ENCODE peak calls at places on chromosome 6, in six cellular contexts. Q, T, C, L, W and F are unnamed samples.

GRCh38 chr6:39189915-39190544 is 39.2 kb downstream of the KCNK5 start:
- DNase-seq in Q (no peak), T (no peak), C (no peak), L (no peak), W (peak), F (no peak)

GRCh38 chr6:52994031-52994788 is 874 bp downstream of the GSTA4 start:
- DNase-seq in Q (no peak), T (peak), C (no peak), L (no peak), W (peak), F (no peak)

GRCh38 chr6:91781946-91782345 is 1195.1 kb upstream of the MAP3K7 start:
- DNase-seq in Q (peak), T (no peak), C (no peak), L (peak), W (no peak), F (no peak)

GRCh38 chr6:20661721-20662120 is 127.5 kb downstream of the CDKAL1 start:
- DNase-seq in Q (peak), T (peak), C (no peak), L (no peak), W (no peak), F (no peak)

GRCh38 chr6:33904050-33904827 is 100.4 kb upstream of the MLN start:
- DNase-seq in Q (no peak), T (no peak), C (no peak), L (no peak), W (no peak), F (no peak)

GRCh38 chr6:105370316-105370715 is 32.6 kb downstream of the PREP start:
- DNase-seq in Q (no peak), T (no peak), C (no peak), L (no peak), W (no peak), F (no peak)

GRCh38 chr6:32668226-32668747 is 1.8 kb upstream of the HLA-DQB1 start:
- DNase-seq in Q (no peak), T (no peak), C (peak), L (no peak), W (no peak), F (no peak)

GRCh38 chr6:82072113-82072512 is 175.4 kb downstream of the IBTK start:
- DNase-seq in Q (peak), T (peak), C (no peak), L (no peak), W (no peak), F (no peak)

GRCh38 chr6:10686901-10687300 is 7.5 kb downstream of the C6orf52 start:
- DNase-seq in Q (no peak), T (no peak), C (no peak), L (no peak), W (no peak), F (no peak)

GRCh38 chr6:144006731-144007454 is 1.2 kb downstream of the PLAGL1 start:
- DNase-seq in Q (no peak), T (peak), C (peak), L (no peak), W (peak), F (no peak)

GRCh38 chr6:14665827-14666724 is 548.5 kb downstream of the CD83 start:
- DNase-seq in Q (no peak), T (peak), C (no peak), L (peak), W (no peak), F (no peak)

GRCh38 chr6:89385156-89385667 is 26.9 kb downstream of the RRAGD start:
- DNase-seq in Q (peak), T (peak), C (no peak), L (no peak), W (no peak), F (no peak)

GRCh38 chr6:32796848-32797776 is 19.7 kb downstream of the HLA-DOB start:
- DNase-seq in Q (peak), T (peak), C (peak), L (peak), W (peak), F (peak)

GRCh38 chr6:118263929-118264486 is 284.1 kb upstream of the PLN start:
- DNase-seq in Q (no peak), T (peak), C (no peak), L (no peak), W (no peak), F (no peak)

GRCh38 chr6:51045548-51045947 is 226.9 kb downstream of the TFAP2B start:
- DNase-seq in Q (peak), T (no peak), C (no peak), L (no peak), W (no peak), F (no peak)

GRCh38 chr6:131655387-131655786 is 18.3 kb downstream of the ENPP3 start:
- DNase-seq in Q (no peak), T (no peak), C (no peak), L (no peak), W (no peak), F (no peak)

GRCh38 chr6:150202404-150202803 is 59.6 kb downstream of the PPP1R14C start:
- DNase-seq in Q (no peak), T (no peak), C (no peak), L (no peak), W (no peak), F (no peak)

GRCh38 chr6:74931567-74931966 is 274.3 kb downstream of the COL12A1 start:
- DNase-seq in Q (no peak), T (peak), C (no peak), L (no peak), W (no peak), F (no peak)

GRCh38 chr6:46098678-46099077 is 31.1 kb upstream of the ENPP4 start:
- DNase-seq in Q (no peak), T (no peak), C (no peak), L (no peak), W (no peak), F (no peak)

GRCh38 chr6:158353851-158354508 is 41.7 kb downstream of the TULP4 start:
- DNase-seq in Q (peak), T (peak), C (no peak), L (no peak), W (no peak), F (no peak)

GRCh38 chr6:146097586-146097985 is 68.7 kb downstream of the GRM1 start:
- DNase-seq in Q (no peak), T (no peak), C (no peak), L (no peak), W (no peak), F (no peak)

GRCh38 chr6:90466191-90466940 is 120.5 kb downstream of the MAP3K7 start:
- DNase-seq in Q (no peak), T (peak), C (no peak), L (no peak), W (no peak), F (no peak)

GRCh38 chr6:105272783-105273182 is 93.0 kb upstream of the POPDC3 start:
- DNase-seq in Q (peak), T (peak), C (no peak), L (no peak), W (no peak), F (no peak)

GRCh38 chr6:13561624-13562267 is 12.7 kb upstream of the SIRT5 start:
- DNase-seq in Q (no peak), T (no peak), C (no peak), L (no peak), W (no peak), F (no peak)

GRCh38 chr6:66897576-66897975 is 1190.5 kb upstream of the EYS start:
- DNase-seq in Q (peak), T (peak), C (no peak), L (no peak), W (no peak), F (no peak)

GRCh38 chr6:106973018-106973840 is 1.3 kb downstream of the CD24 start:
- DNase-seq in Q (peak), T (peak), C (no peak), L (no peak), W (no peak), F (no peak)

GRCh38 chr6:12886961-12887775 is 170.6 kb downstream of the PHACTR1 start:
- DNase-seq in Q (no peak), T (peak), C (no peak), L (no peak), W (no peak), F (no peak)

GRCh38 chr6:14658909-14659561 is 541.5 kb downstream of the CD83 start:
- DNase-seq in Q (no peak), T (no peak), C (no peak), L (no peak), W (no peak), F (no peak)